ENCODE peak calls at places on chromosomes 6 and 20, in eight cellular contexts. L, B, V, I, U, Q, Z and G are unnamed samples.

GRCh38 chr6:15804461-15804784 is 141.6 kb upstream of the DTNBP1 start:
- DNase-seq in L (no peak), B (no peak), V (no peak), I (no peak), U (no peak), Q (no peak), Z (no peak), G (no peak)

GRCh38 chr6:105359419-105360366 is 43.2 kb downstream of the PREP start:
- DNase-seq in L (no peak), B (no peak), V (no peak), I (no peak), U (no peak), Q (no peak), Z (peak; percentile 50), G (no peak)

GRCh38 chr20:44087857-44088120 is 99.2 kb downstream of the JPH2 start:
- DNase-seq in L (no peak), B (no peak), V (no peak), I (no peak), U (no peak), Q (no peak), Z (no peak), G (peak; percentile 67)

GRCh38 chr20:50284811-50285375 is 94.3 kb downstream of the CEBPB start:
- DNase-seq in L (no peak), B (no peak), V (no peak), I (peak; percentile 65), U (no peak), Q (no peak), Z (no peak), G (no peak)

GRCh38 chr6:38996676-38997075 is 51.9 kb upstream of the GLP1R start:
- DNase-seq in L (no peak), B (no peak), V (no peak), I (no peak), U (no peak), Q (no peak), Z (no peak), G (no peak)

GRCh38 chr6:139625081-139625939 is 250.9 kb upstream of the CITED2 start:
- DNase-seq in L (no peak), B (no peak), V (no peak), I (no peak), U (no peak), Q (no peak), Z (peak; percentile 39), G (no peak)

GRCh38 chr20:4722571-4722970 is 862 bp downstream of the PRND start:
- DNase-seq in L (no peak), B (no peak), V (no peak), I (no peak), U (no peak), Q (no peak), Z (no peak), G (no peak)

GRCh38 chr6:66926060-66926459 is 1219.0 kb upstream of the EYS start:
- DNase-seq in L (no peak), B (no peak), V (no peak), I (no peak), U (no peak), Q (no peak), Z (peak; percentile 9), G (no peak)

GRCh38 chr6:165118736-165119135 is 190.7 kb downstream of the C6orf118 start:
- DNase-seq in L (no peak), B (no peak), V (no peak), I (no peak), U (no peak), Q (no peak), Z (no peak), G (no peak)

GRCh38 chr6:5671162-5671561 is 335.6 kb downstream of the NRN1 start:
- DNase-seq in L (no peak), B (no peak), V (no peak), I (no peak), U (no peak), Q (no peak), Z (peak; percentile 24), G (no peak)

GRCh38 chr6:133368664-133369063 is 127.5 kb downstream of the EYA4 start:
- DNase-seq in L (no peak), B (no peak), V (no peak), I (peak; percentile 15), U (no peak), Q (no peak), Z (no peak), G (no peak)

GRCh38 chr20:2603816-2604505 is 48.5 kb upstream of the NOP56 start:
- DNase-seq in L (no peak), B (no peak), V (no peak), I (peak; percentile 23), U (no peak), Q (no peak), Z (no peak), G (peak; percentile 72)

GRCh38 chr6:148177589-148178233 is 164.9 kb upstream of the SASH1 start:
- DNase-seq in L (peak; percentile 52), B (peak; percentile 79), V (no peak), I (peak; percentile 36), U (no peak), Q (peak; percentile 70), Z (peak; percentile 54), G (no peak)

DNA sequence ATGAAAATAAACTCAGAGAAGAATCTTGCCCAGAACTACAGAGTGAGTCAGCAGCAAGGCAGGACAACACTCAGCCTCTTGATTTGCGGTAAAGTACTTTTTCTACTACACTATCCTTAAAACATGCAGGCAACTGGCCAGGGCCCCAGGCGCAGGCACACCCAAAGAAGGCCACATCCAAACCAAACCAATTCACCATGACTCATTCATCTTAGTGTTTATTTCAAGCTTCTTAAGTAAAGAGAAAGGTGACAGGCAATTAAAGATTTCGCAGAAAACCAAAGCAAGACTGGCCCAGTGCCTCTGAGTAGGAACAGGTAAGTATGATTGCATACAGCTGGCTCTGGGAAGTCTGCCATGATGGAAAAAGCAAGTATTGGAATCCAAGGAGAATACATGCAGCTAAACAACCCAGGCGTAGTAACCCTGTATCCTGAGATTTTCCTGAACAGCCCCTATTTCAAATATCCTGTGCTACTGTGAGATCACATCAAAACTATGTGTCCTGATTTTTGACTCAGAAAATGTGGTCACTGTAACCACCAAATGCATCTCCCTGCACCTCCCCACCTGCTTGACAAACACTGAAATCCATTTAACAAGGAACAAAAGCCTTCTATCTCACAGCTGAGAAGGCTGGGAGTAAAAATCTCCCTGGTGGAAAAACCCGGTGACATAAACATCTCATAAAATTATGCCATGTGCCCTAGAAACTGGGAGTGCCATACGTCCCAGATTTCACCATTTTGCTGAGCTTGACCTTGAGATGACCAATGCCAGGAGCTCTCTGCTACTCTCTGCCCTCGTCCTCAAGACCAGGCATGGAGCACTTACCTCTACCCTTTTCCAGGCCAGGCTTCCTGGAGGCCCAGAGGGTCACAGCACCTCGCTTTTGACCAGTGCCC is 12.4 kb downstream of the WFDC3 start:
- DNase-seq in L (peak; percentile 95), B (peak; percentile 90), V (peak; percentile 87), I (no peak), U (no peak), Q (peak; percentile 88), Z (no peak), G (peak; percentile 98)
- TF ChIP-seq POLR2AphosphoS5 in L (peak; percentile 95), B (peak; percentile 73), V (peak; percentile 65), I (peak; percentile 52), U (no peak), Q (peak; percentile 93), Z (no peak), G (peak; percentile 97)

DNA sequence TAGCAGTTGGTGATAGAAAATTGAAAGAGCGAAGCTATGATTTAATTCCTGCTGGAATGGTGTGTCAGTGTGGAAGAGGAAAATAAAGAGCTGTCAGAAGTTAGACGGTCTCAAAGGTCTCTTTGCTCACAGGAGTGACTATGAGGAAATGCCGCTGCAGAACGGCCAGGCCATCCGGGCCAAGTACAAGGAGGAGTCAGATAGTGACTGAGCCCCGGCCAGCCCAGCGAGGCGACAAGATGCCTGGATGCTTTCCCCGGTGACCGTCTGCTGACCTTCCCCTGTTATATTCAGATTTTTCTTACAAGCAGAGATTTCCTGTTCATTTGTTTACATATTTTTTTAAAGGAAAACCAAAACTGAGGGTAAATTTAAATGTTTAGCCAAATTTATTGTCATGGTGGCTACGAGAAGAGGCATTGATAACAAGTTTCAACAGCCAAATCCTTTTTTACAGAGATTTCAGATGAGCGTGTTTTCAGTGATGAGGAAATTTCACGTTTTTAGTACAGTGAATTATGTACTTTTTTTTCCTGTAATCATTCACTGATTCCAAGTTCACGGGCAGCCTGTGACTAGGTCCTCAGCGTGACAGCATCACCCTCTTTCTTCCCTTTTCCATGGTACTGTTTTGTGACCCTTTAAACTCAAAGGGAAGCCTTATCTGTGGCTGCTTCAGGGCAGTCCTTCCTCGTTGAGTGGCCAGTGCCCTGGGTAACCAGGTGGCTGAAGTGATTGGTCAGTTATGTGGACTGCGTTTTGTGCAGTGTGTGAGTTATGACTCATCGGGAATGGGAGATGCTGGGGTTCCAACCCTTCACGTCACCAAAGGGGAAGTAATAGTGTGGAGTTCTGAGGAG is 12.6 kb downstream of the DYNLT1 start:
- DNase-seq in L (no peak), B (peak; percentile 74), V (peak; percentile 73), I (no peak), U (no peak), Q (peak; percentile 80), Z (peak; percentile 80), G (peak; percentile 87)
- TF ChIP-seq POLR2AphosphoS5 in L (peak; percentile 2), B (no peak), V (no peak), I (peak; percentile 59), U (no peak), Q (peak; percentile 50), Z (peak; percentile 45), G (peak; percentile 38)

GRCh38 chr6:151067684-151068596 is 171.8 kb upstream of the AKAP12 start:
- DNase-seq in L (peak; percentile 25), B (peak; percentile 58), V (no peak), I (no peak), U (no peak), Q (peak; percentile 40), Z (no peak), G (peak; percentile 67)
- TF ChIP-seq POLR2AphosphoS5 in L (peak; percentile 67), B (peak; percentile 42), V (peak; percentile 54), I (no peak), U (no peak), Q (peak; percentile 26), Z (no peak), G (no peak)

DNA sequence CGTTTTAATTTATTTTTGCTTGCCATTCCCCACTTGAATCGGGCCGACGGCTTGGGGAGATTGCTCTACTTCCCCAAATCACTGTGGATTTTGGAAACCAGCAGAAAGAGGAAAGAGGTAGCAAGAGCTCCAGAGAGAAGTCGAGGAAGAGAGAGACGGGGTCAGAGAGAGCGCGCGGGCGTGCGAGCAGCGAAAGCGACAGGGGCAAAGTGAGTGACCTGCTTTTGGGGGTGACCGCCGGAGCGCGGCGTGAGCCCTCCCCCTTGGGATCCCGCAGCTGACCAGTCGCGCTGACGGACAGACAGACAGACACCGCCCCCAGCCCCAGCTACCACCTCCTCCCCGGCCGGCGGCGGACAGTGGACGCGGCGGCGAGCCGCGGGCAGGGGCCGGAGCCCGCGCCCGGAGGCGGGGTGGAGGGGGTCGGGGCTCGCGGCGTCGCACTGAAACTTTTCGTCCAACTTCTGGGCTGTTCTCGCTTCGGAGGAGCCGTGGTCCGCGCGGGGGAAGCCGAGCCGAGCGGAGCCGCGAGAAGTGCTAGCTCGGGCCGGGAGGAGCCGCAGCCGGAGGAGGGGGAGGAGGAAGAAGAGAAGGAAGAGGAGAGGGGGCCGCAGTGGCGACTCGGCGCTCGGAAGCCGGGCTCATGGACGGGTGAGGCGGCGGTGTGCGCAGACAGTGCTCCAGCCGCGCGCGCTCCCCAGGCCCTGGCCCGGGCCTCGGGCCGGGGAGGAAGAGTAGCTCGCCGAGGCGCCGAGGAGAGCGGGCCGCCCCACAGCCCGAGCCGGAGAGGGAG is 602 bp downstream of the VEGFA start:
- DNase-seq in L (peak; percentile 55), B (peak; percentile 63), V (peak; percentile 93), I (peak; percentile 81), U (no peak), Q (peak; percentile 66), Z (peak; percentile 90), G (no peak)
- TF ChIP-seq POLR2AphosphoS5 in L (no peak), B (no peak), V (peak; percentile 26), I (no peak), U (no peak), Q (no peak), Z (peak; percentile 69), G (peak; percentile 60)

GRCh38 chr20:38081575-38081974 is 48.0 kb downstream of the RPRD1B start:
- DNase-seq in L (no peak), B (no peak), V (no peak), I (no peak), U (no peak), Q (no peak), Z (no peak), G (no peak)
- TF ChIP-seq POLR2AphosphoS5 in L (no peak), B (no peak), V (no peak), I (no peak), U (no peak), Q (peak; percentile 42), Z (no peak), G (no peak)